ENCODE peak calls at places on chromosomes 7 and 10, in eight cellular contexts. One of them, this sample, is unnamed.

GRCh38 chr7:3157541-3158287 is 114.0 kb upstream of the CARD11 start:
- DNase-seq in A549: no peak
- DNase-seq in SJSA1: no peak
- DNase-seq in testis: no peak
- DNase-seq in breast epithelium: no peak
- DNase-seq in AG04450: no peak
- DNase-seq in CD8-positive, alpha-beta memory T cell: no peak
- DNase-seq in tibial nerve: no peak
- DNase-seq in this sample: no peak

GRCh38 chr7:20013551-20013950 is 203.6 kb downstream of the MACC1 start:
- DNase-seq in A549: no peak
- DNase-seq in SJSA1: no peak
- DNase-seq in testis: no peak
- DNase-seq in breast epithelium: no peak
- DNase-seq in AG04450: no peak
- DNase-seq in CD8-positive, alpha-beta memory T cell: no peak
- DNase-seq in tibial nerve: no peak
- DNase-seq in this sample: no peak

GRCh38 chr10:47025540-47026300 is 114.5 kb downstream of the PTPN20 start:
- DNase-seq in A549: no peak
- DNase-seq in SJSA1: peak; percentile 15
- DNase-seq in testis: peak; percentile 5
- DNase-seq in breast epithelium: no peak
- DNase-seq in AG04450: no peak
- DNase-seq in CD8-positive, alpha-beta memory T cell: no peak
- DNase-seq in tibial nerve: no peak
- DNase-seq in this sample: no peak

GRCh38 chr7:2843711-2844152 is 376 bp downstream of the GNA12 start:
- DNase-seq in A549: no peak
- DNase-seq in SJSA1: no peak
- DNase-seq in testis: peak; percentile 61
- DNase-seq in breast epithelium: no peak
- DNase-seq in AG04450: no peak
- DNase-seq in CD8-positive, alpha-beta memory T cell: no peak
- DNase-seq in tibial nerve: no peak
- DNase-seq in this sample: no peak

GRCh38 chr10:90175161-90175681 is 473.8 kb downstream of the KIF20B start:
- DNase-seq in A549: no peak
- DNase-seq in SJSA1: no peak
- DNase-seq in testis: no peak
- DNase-seq in breast epithelium: no peak
- DNase-seq in AG04450: no peak
- DNase-seq in CD8-positive, alpha-beta memory T cell: no peak
- DNase-seq in tibial nerve: no peak
- DNase-seq in this sample: peak; percentile 36

GRCh38 chr10:59243611-59244195 is 67.3 kb downstream of the PHYHIPL start:
- DNase-seq in A549: no peak
- DNase-seq in SJSA1: no peak
- DNase-seq in testis: no peak
- DNase-seq in breast epithelium: no peak
- DNase-seq in AG04450: no peak
- DNase-seq in CD8-positive, alpha-beta memory T cell: no peak
- DNase-seq in tibial nerve: no peak
- DNase-seq in this sample: no peak

GRCh38 chr7:99409192-99409572 is 413 bp downstream of the BUD31 start:
- DNase-seq in A549: no peak
- DNase-seq in SJSA1: no peak
- DNase-seq in testis: no peak
- DNase-seq in breast epithelium: no peak
- DNase-seq in AG04450: no peak
- DNase-seq in CD8-positive, alpha-beta memory T cell: no peak
- DNase-seq in tibial nerve: no peak
- DNase-seq in this sample: no peak

GRCh38 chr7:50869108-50869716 is 86.5 kb upstream of the GRB10 start:
- DNase-seq in A549: peak; percentile 55
- DNase-seq in SJSA1: peak; percentile 52
- DNase-seq in testis: peak; percentile 57
- DNase-seq in breast epithelium: no peak
- DNase-seq in AG04450: peak; percentile 21
- DNase-seq in CD8-positive, alpha-beta memory T cell: no peak
- DNase-seq in tibial nerve: peak; percentile 35
- DNase-seq in this sample: peak; percentile 29

GRCh38 chr10:23516530-23516929 is 77.7 kb downstream of the OTUD1 start:
- DNase-seq in A549: no peak
- DNase-seq in SJSA1: no peak
- DNase-seq in testis: no peak
- DNase-seq in breast epithelium: no peak
- DNase-seq in AG04450: no peak
- DNase-seq in CD8-positive, alpha-beta memory T cell: no peak
- DNase-seq in tibial nerve: no peak
- DNase-seq in this sample: no peak

GRCh38 chr10:5603848-5604170 is 62.6 kb downstream of the ASB13 start:
- DNase-seq in A549: no peak
- DNase-seq in SJSA1: no peak
- DNase-seq in testis: no peak
- DNase-seq in breast epithelium: no peak
- DNase-seq in AG04450: no peak
- DNase-seq in CD8-positive, alpha-beta memory T cell: no peak
- DNase-seq in tibial nerve: no peak
- DNase-seq in this sample: no peak

GRCh38 chr10:52135101-52135500 is 179.0 kb upstream of the DKK1 start:
- DNase-seq in A549: no peak
- DNase-seq in SJSA1: no peak
- DNase-seq in testis: no peak
- DNase-seq in breast epithelium: no peak
- DNase-seq in AG04450: no peak
- DNase-seq in CD8-positive, alpha-beta memory T cell: no peak
- DNase-seq in tibial nerve: no peak
- DNase-seq in this sample: peak; percentile 20

GRCh38 chr7:132618956-132619305 is 42.7 kb upstream of the PLXNA4 start:
- DNase-seq in A549: no peak
- DNase-seq in SJSA1: no peak
- DNase-seq in testis: no peak
- DNase-seq in breast epithelium: no peak
- DNase-seq in AG04450: no peak
- DNase-seq in CD8-positive, alpha-beta memory T cell: no peak
- DNase-seq in tibial nerve: no peak
- DNase-seq in this sample: no peak

GRCh38 chr7:70392870-70393269 is 739.1 kb upstream of the GALNT17 start:
- DNase-seq in A549: no peak
- DNase-seq in SJSA1: no peak
- DNase-seq in testis: no peak
- DNase-seq in breast epithelium: no peak
- DNase-seq in AG04450: no peak
- DNase-seq in CD8-positive, alpha-beta memory T cell: no peak
- DNase-seq in tibial nerve: no peak
- DNase-seq in this sample: no peak

GRCh38 chr7:132145466-132145865 is 430.8 kb downstream of the PLXNA4 start:
- DNase-seq in A549: peak; percentile 80
- DNase-seq in SJSA1: peak; percentile 4
- DNase-seq in testis: no peak
- DNase-seq in breast epithelium: peak; percentile 57
- DNase-seq in AG04450: no peak
- DNase-seq in CD8-positive, alpha-beta memory T cell: no peak
- DNase-seq in tibial nerve: no peak
- DNase-seq in this sample: peak; percentile 94

GRCh38 chr10:26437637-26438461 is at the start of gene APBB1IP:
- DNase-seq in A549: no peak
- DNase-seq in SJSA1: no peak
- DNase-seq in testis: peak; percentile 49
- DNase-seq in breast epithelium: no peak
- DNase-seq in AG04450: no peak
- DNase-seq in CD8-positive, alpha-beta memory T cell: peak; percentile 53
- DNase-seq in tibial nerve: peak; percentile 48
- DNase-seq in this sample: no peak

GRCh38 chr10:58782876-58783859 is 270.5 kb downstream of the BICC1 start:
- DNase-seq in A549: no peak
- DNase-seq in SJSA1: no peak
- DNase-seq in testis: no peak
- DNase-seq in breast epithelium: no peak
- DNase-seq in AG04450: no peak
- DNase-seq in CD8-positive, alpha-beta memory T cell: no peak
- DNase-seq in tibial nerve: no peak
- DNase-seq in this sample: no peak

GRCh38 chr7:149020483-149020882 is 7.8 kb downstream of the PDIA4 start:
- DNase-seq in A549: no peak
- DNase-seq in SJSA1: no peak
- DNase-seq in testis: no peak
- DNase-seq in breast epithelium: no peak
- DNase-seq in AG04450: no peak
- DNase-seq in CD8-positive, alpha-beta memory T cell: no peak
- DNase-seq in tibial nerve: no peak
- DNase-seq in this sample: no peak

GRCh38 chr7:23863209-23863798 is 153.3 kb downstream of the STK31 start:
- DNase-seq in A549: peak; percentile 21
- DNase-seq in SJSA1: peak; percentile 22
- DNase-seq in testis: no peak
- DNase-seq in breast epithelium: no peak
- DNase-seq in AG04450: peak; percentile 32
- DNase-seq in CD8-positive, alpha-beta memory T cell: no peak
- DNase-seq in tibial nerve: no peak
- DNase-seq in this sample: no peak

GRCh38 chr10:94546616-94547175 is 1.1 kb downstream of the HELLS start:
- DNase-seq in A549: peak; percentile 19
- DNase-seq in SJSA1: peak; percentile 24
- DNase-seq in testis: no peak
- DNase-seq in breast epithelium: no peak
- DNase-seq in AG04450: no peak
- DNase-seq in CD8-positive, alpha-beta memory T cell: no peak
- DNase-seq in tibial nerve: no peak
- DNase-seq in this sample: no peak

GRCh38 chr7:82429408-82429807 is 14.2 kb downstream of the CACNA2D1 start:
- DNase-seq in A549: no peak
- DNase-seq in SJSA1: no peak
- DNase-seq in testis: no peak
- DNase-seq in breast epithelium: no peak
- DNase-seq in AG04450: no peak
- DNase-seq in CD8-positive, alpha-beta memory T cell: no peak
- DNase-seq in tibial nerve: no peak
- DNase-seq in this sample: no peak

GRCh38 chr7:82433507-82433906 is 10.1 kb downstream of the CACNA2D1 start:
- DNase-seq in A549: no peak
- DNase-seq in SJSA1: no peak
- DNase-seq in testis: no peak
- DNase-seq in breast epithelium: no peak
- DNase-seq in AG04450: no peak
- DNase-seq in CD8-positive, alpha-beta memory T cell: no peak
- DNase-seq in tibial nerve: no peak
- DNase-seq in this sample: no peak

GRCh38 chr7:82423446-82423845 is 20.1 kb downstream of the CACNA2D1 start:
- DNase-seq in A549: no peak
- DNase-seq in SJSA1: no peak
- DNase-seq in testis: no peak
- DNase-seq in breast epithelium: no peak
- DNase-seq in AG04450: no peak
- DNase-seq in CD8-positive, alpha-beta memory T cell: no peak
- DNase-seq in tibial nerve: no peak
- DNase-seq in this sample: no peak

GRCh38 chr7:82430518-82431465 is 12.8 kb downstream of the CACNA2D1 start:
- DNase-seq in A549: no peak
- DNase-seq in SJSA1: no peak
- DNase-seq in testis: no peak
- DNase-seq in breast epithelium: no peak
- DNase-seq in AG04450: peak; percentile 55
- DNase-seq in CD8-positive, alpha-beta memory T cell: no peak
- DNase-seq in tibial nerve: no peak
- DNase-seq in this sample: no peak

DNA sequence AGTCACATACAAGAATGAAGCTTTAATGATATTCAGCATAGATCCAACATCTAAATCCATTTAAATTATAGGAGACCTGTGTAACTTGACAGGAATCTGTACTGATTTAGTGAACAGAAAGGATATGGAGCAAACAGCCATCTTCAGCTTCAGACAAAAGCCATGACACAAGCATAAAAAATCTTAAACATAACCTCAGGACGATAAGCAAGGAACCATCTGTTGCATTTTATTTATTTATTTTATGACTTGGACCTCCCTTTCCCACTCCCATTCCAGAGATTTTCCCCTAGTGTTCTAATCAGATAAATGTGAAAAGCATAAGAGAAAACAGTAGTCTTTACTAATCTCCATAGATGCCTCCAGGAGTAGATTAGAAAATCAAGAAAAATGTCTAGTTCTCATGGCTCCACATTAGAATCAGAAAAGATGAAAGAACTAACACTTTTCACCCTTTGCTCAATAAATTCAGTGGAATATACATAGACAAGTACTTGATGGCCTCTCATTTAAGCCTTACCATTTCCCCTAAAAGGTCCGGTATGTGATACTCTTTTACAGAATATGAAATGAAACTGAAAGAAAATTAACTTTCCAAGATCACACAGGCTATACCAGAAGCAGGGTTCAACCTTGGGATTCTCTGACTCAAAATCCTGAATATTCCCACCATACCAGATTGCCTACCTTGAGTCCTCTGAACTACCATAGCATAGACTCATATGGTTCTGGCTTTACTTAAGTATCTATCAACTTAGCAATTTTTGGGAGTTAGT is 15.2 kb downstream of the CACNA2D1 start:
- DNase-seq in A549: no peak
- DNase-seq in SJSA1: peak; percentile 73
- DNase-seq in testis: no peak
- DNase-seq in breast epithelium: no peak
- DNase-seq in AG04450: peak; percentile 49
- DNase-seq in CD8-positive, alpha-beta memory T cell: no peak
- DNase-seq in tibial nerve: no peak
- DNase-seq in this sample: no peak
- H3K27ac ChIP-seq in A549: no peak overlapping the region
- H3K27ac ChIP-seq in SJSA1: peak overlapping the region; percentile 41
- H3K27ac ChIP-seq in testis: no peak overlapping the region
- H3K27ac ChIP-seq in breast epithelium: no peak overlapping the region
- H3K27ac ChIP-seq in AG04450: no peak overlapping the region
- H3K27ac ChIP-seq in CD8-positive, alpha-beta memory T cell: no peak overlapping the region
- H3K27ac ChIP-seq in tibial nerve: no peak overlapping the region
- H3K27ac ChIP-seq in this sample: no peak overlapping the region

GRCh38 chr10:61907011-61907410 is 5.5 kb downstream of the ARID5B start:
- DNase-seq in A549: no peak
- DNase-seq in SJSA1: no peak
- DNase-seq in testis: no peak
- DNase-seq in breast epithelium: no peak
- DNase-seq in AG04450: no peak
- DNase-seq in CD8-positive, alpha-beta memory T cell: no peak
- DNase-seq in tibial nerve: no peak
- DNase-seq in this sample: no peak
- H3K27ac ChIP-seq in A549: no peak overlapping the region
- H3K27ac ChIP-seq in SJSA1: no peak overlapping the region
- H3K27ac ChIP-seq in testis: no peak overlapping the region
- H3K27ac ChIP-seq in breast epithelium: peak overlapping the region; percentile 18
- H3K27ac ChIP-seq in AG04450: no peak overlapping the region
- H3K27ac ChIP-seq in CD8-positive, alpha-beta memory T cell: no peak overlapping the region
- H3K27ac ChIP-seq in tibial nerve: no peak overlapping the region
- H3K27ac ChIP-seq in this sample: no peak overlapping the region

GRCh38 chr7:130219871-130220270 is 12.2 kb downstream of the SSMEM1 start:
- DNase-seq in A549: no peak
- DNase-seq in SJSA1: no peak
- DNase-seq in testis: no peak
- DNase-seq in breast epithelium: no peak
- DNase-seq in AG04450: no peak
- DNase-seq in CD8-positive, alpha-beta memory T cell: no peak
- DNase-seq in tibial nerve: no peak
- DNase-seq in this sample: no peak
- H3K27ac ChIP-seq in A549: no peak overlapping the region
- H3K27ac ChIP-seq in SJSA1: no peak overlapping the region
- H3K27ac ChIP-seq in testis: no peak overlapping the region
- H3K27ac ChIP-seq in breast epithelium: no peak overlapping the region
- H3K27ac ChIP-seq in AG04450: no peak overlapping the region
- H3K27ac ChIP-seq in CD8-positive, alpha-beta memory T cell: no peak overlapping the region
- H3K27ac ChIP-seq in tibial nerve: no peak overlapping the region
- H3K27ac ChIP-seq in this sample: no peak overlapping the region

GRCh38 chr7:1555046-1555812 is 776 bp downstream of the TMEM184A start:
- DNase-seq in A549: peak; percentile 98
- DNase-seq in SJSA1: peak; percentile 92
- DNase-seq in testis: peak; percentile 87
- DNase-seq in breast epithelium: peak; percentile 87
- DNase-seq in AG04450: peak; percentile 43
- DNase-seq in CD8-positive, alpha-beta memory T cell: no peak
- DNase-seq in tibial nerve: no peak
- DNase-seq in this sample: no peak
- H3K27ac ChIP-seq in A549: peak overlapping the region; percentile 99
- H3K27ac ChIP-seq in SJSA1: peak overlapping the region; percentile 45
- H3K27ac ChIP-seq in testis: peak overlapping the region; percentile 55
- H3K27ac ChIP-seq in breast epithelium: peak overlapping the region; percentile 92
- H3K27ac ChIP-seq in AG04450: peak overlapping the region; percentile 11
- H3K27ac ChIP-seq in CD8-positive, alpha-beta memory T cell: no peak overlapping the region
- H3K27ac ChIP-seq in tibial nerve: peak overlapping the region; percentile 71
- H3K27ac ChIP-seq in this sample: peak overlapping the region; percentile 94